ENCODE peak calls at places on chromosomes 6 and 20, in seven cellular contexts. Z is activated CD8-positive, alpha-beta memory T cell treated with anti-CD3 and anti-CD28 coated beads for 48 hours; U is Calu3; F is nephron progenitor cell; T is left cardiac atrium; I is ELF-1; B is memory B cell. A is an unnamed sample.

GRCh38 chr6:16644540-16645250 is 116.6 kb downstream of the ATXN1 start:
- DNase-seq in Z (no peak), U (no peak), F (no peak), T (no peak), I (no peak), B (no peak), A (no peak)

GRCh38 chr20:53967527-53967926 is 102.9 kb downstream of the BCAS1 start:
- DNase-seq in Z (no peak), U (no peak), F (no peak), T (no peak), I (no peak), B (no peak), A (no peak)

GRCh38 chr6:139142267-139142666 is 7.4 kb downstream of the HECA start:
- DNase-seq in Z (no peak), U (no peak), F (no peak), T (no peak), I (no peak), B (no peak), A (no peak)

GRCh38 chr6:122789078-122789861 is at the start of gene SMPDL3A:
- DNase-seq in Z (peak), U (peak), F (peak), T (peak), I (peak), B (peak), A (peak)

GRCh38 chr6:135586844-135587243 is 89.3 kb upstream of the AHI1 start:
- DNase-seq in Z (no peak), U (no peak), F (no peak), T (no peak), I (no peak), B (no peak), A (no peak)

GRCh38 chr20:18739785-18740184 is 73.8 kb upstream of the SCP2D1 start:
- DNase-seq in Z (no peak), U (no peak), F (peak), T (no peak), I (no peak), B (no peak), A (peak)

GRCh38 chr20:33666293-33667244 is at the start of gene ACTL10:
- DNase-seq in Z (peak), U (peak), F (peak), T (peak), I (peak), B (peak), A (peak)

GRCh38 chr6:32825966-32826365 is 9.2 kb upstream of the HLA-DOB start:
- DNase-seq in Z (no peak), U (peak), F (no peak), T (no peak), I (no peak), B (no peak), A (peak)

GRCh38 chr20:14142171-14142570 is 146.9 kb downstream of the MACROD2 start:
- DNase-seq in Z (no peak), U (peak), F (peak), T (peak), I (peak), B (no peak), A (no peak)

GRCh38 chr6:151763303-151763702 is 44.2 kb upstream of the ESR1 start:
- DNase-seq in Z (no peak), U (no peak), F (no peak), T (no peak), I (peak), B (no peak), A (no peak)

GRCh38 chr20:21702001-21702400 is 3.5 kb upstream of the PAX1 start:
- DNase-seq in Z (no peak), U (no peak), F (no peak), T (no peak), I (no peak), B (no peak), A (no peak)

GRCh38 chr6:5302220-5302946 is 41.1 kb downstream of the FARS2 start:
- DNase-seq in Z (peak), U (no peak), F (no peak), T (no peak), I (no peak), B (no peak), A (no peak)

GRCh38 chr6:20811112-20811746 is 277.0 kb downstream of the CDKAL1 start:
- DNase-seq in Z (no peak), U (peak), F (no peak), T (no peak), I (peak), B (no peak), A (peak)

GRCh38 chr20:11436113-11436890 is 481.4 kb upstream of the BTBD3 start:
- DNase-seq in Z (no peak), U (no peak), F (no peak), T (no peak), I (no peak), B (no peak), A (no peak)

GRCh38 chr6:44730771-44731391 is 343.4 kb downstream of the CDC5L start:
- DNase-seq in Z (no peak), U (no peak), F (peak), T (no peak), I (peak), B (no peak), A (no peak)

GRCh38 chr6:102356170-102356569 is 962.7 kb downstream of the GRIK2 start:
- DNase-seq in Z (no peak), U (no peak), F (no peak), T (no peak), I (peak), B (no peak), A (no peak)

GRCh38 chr6:30914076-30914853 is at the start of gene VARS2:
- DNase-seq in Z (peak), U (peak), F (peak), T (peak), I (peak), B (peak), A (peak)

GRCh38 chr20:43937586-43937985 is 22.9 kb downstream of the TOX2 start:
- DNase-seq in Z (no peak), U (no peak), F (no peak), T (no peak), I (no peak), B (no peak), A (no peak)

GRCh38 chr20:3646067-3646440 is 17.1 kb downstream of the GFRA4 start:
- DNase-seq in Z (no peak), U (no peak), F (no peak), T (no peak), I (no peak), B (no peak), A (no peak)

GRCh38 chr6:169646906-169647567 is 54.8 kb downstream of the WDR27 start:
- DNase-seq in Z (no peak), U (no peak), F (no peak), T (no peak), I (no peak), B (no peak), A (no peak)

GRCh38 chr6:168031411-168032382 is 34.2 kb downstream of the KIF25 start:
- DNase-seq in Z (no peak), U (no peak), F (no peak), T (no peak), I (peak), B (no peak), A (no peak)

GRCh38 chr20:19108181-19108580 is 104.3 kb upstream of the SLC24A3 start:
- DNase-seq in Z (no peak), U (no peak), F (no peak), T (no peak), I (no peak), B (no peak), A (no peak)

GRCh38 chr6:6497976-6498375 is 90.5 kb upstream of the LY86 start:
- DNase-seq in Z (no peak), U (no peak), F (no peak), T (no peak), I (peak), B (no peak), A (no peak)

GRCh38 chr6:22980446-22980845 is 411.1 kb downstream of the HDGFL1 start:
- DNase-seq in Z (no peak), U (no peak), F (no peak), T (no peak), I (no peak), B (no peak), A (peak)

GRCh38 chr20:6295026-6295425 is 172.2 kb upstream of the FERMT1 start:
- DNase-seq in Z (no peak), U (no peak), F (no peak), T (no peak), I (no peak), B (no peak), A (no peak)

GRCh38 chr20:36629719-36630340 is 16.2 kb downstream of the SLA2 start:
- DNase-seq in Z (no peak), U (no peak), F (no peak), T (no peak), I (no peak), B (no peak), A (no peak)

GRCh38 chr6:106522557-106522956 is 106.7 kb downstream of the RTN4IP1 start:
- DNase-seq in Z (no peak), U (no peak), F (no peak), T (no peak), I (no peak), B (no peak), A (no peak)

GRCh38 chr6:28580484-28580883 is 54.8 kb downstream of the GPX5 start:
- DNase-seq in Z (no peak), U (no peak), F (no peak), T (no peak), I (no peak), B (no peak), A (no peak)

GRCh38 chr20:9837634-9838033 is 1.2 kb downstream of the PAK5 start:
- DNase-seq in Z (no peak), U (no peak), F (no peak), T (no peak), I (no peak), B (no peak), A (no peak)

GRCh38 chr6:170253226-170253909 is 37.5 kb downstream of the DLL1 start:
- DNase-seq in Z (no peak), U (no peak), F (no peak), T (peak), I (no peak), B (no peak), A (no peak)

GRCh38 chr6:90788781-90789180 is 201.9 kb upstream of the MAP3K7 start:
- DNase-seq in Z (no peak), U (no peak), F (no peak), T (no peak), I (no peak), B (no peak), A (no peak)

GRCh38 chr6:52933778-52934177 is 24.3 kb upstream of the GSTA3 start:
- DNase-seq in Z (no peak), U (no peak), F (no peak), T (no peak), I (no peak), B (no peak), A (no peak)

GRCh38 chr6:17687136-17687535 is 19.6 kb downstream of the NUP153 start:
- DNase-seq in Z (no peak), U (no peak), F (no peak), T (no peak), I (no peak), B (no peak), A (no peak)

GRCh38 chr20:40241944-40242343 is 447.1 kb downstream of the MAFB start:
- DNase-seq in Z (no peak), U (no peak), F (no peak), T (no peak), I (no peak), B (no peak), A (no peak)

GRCh38 chr6:167252271-167252670 is 38.8 kb upstream of the UNC93A start:
- DNase-seq in Z (no peak), U (no peak), F (no peak), T (no peak), I (no peak), B (no peak), A (no peak)

GRCh38 chr20:48350291-48350988 is 477.4 kb downstream of the PREX1 start:
- DNase-seq in Z (no peak), U (no peak), F (no peak), T (no peak), I (peak), B (no peak), A (no peak)

GRCh38 chr6:22146581-22147468 is 150.0 kb downstream of the PRL start:
- DNase-seq in Z (no peak), U (no peak), F (peak), T (no peak), I (no peak), B (no peak), A (no peak)

GRCh38 chr6:111642463-111643158 is 36.9 kb upstream of the TRAF3IP2 start:
- DNase-seq in Z (no peak), U (peak), F (peak), T (peak), I (peak), B (peak), A (peak)

GRCh38 chr6:106622412-106622811 is 6.9 kb downstream of the RTN4IP1 start:
- DNase-seq in Z (no peak), U (no peak), F (no peak), T (no peak), I (no peak), B (no peak), A (no peak)

GRCh38 chr6:124670801-124671200 is 291.4 kb upstream of the RNF217 start:
- DNase-seq in Z (no peak), U (no peak), F (no peak), T (no peak), I (no peak), B (no peak), A (no peak)

A was measured in GM04503.